ENCODE peak calls at places on chromosomes 7 and 10, in five cellular contexts. One of them, this sample, is unnamed.

GRCh38 chr7:26553128-26553527 is 261.5 kb downstream of the SNX10 start:
- DNase-seq in endothelial cell of umbilical vein: no peak
- DNase-seq in HCT116: no peak
- DNase-seq in upper lobe of left lung: no peak
- DNase-seq in GM12878: no peak
- DNase-seq in this sample: no peak

GRCh38 chr10:17544465-17544864 is 72.7 kb downstream of the HACD1 start:
- DNase-seq in GM12878: no peak
- DNase-seq in upper lobe of left lung: no peak
- DNase-seq in HCT116: no peak
- DNase-seq in endothelial cell of umbilical vein: no peak
- DNase-seq in this sample: no peak

GRCh38 chr7:139738101-139738489 is 39.7 kb downstream of the HIPK2 start:
- DNase-seq in upper lobe of left lung: no peak
- DNase-seq in HCT116: no peak
- DNase-seq in GM12878: no peak
- DNase-seq in endothelial cell of umbilical vein: peak; percentile 49
- DNase-seq in this sample: no peak

GRCh38 chr7:33452805-33453502 is 323.6 kb downstream of the BBS9 start:
- DNase-seq in upper lobe of left lung: no peak
- DNase-seq in endothelial cell of umbilical vein: no peak
- DNase-seq in HCT116: no peak
- DNase-seq in GM12878: no peak
- DNase-seq in this sample: no peak

GRCh38 chr7:131581241-131582157 is 25.1 kb upstream of the PODXL start:
- DNase-seq in HCT116: no peak
- DNase-seq in GM12878: no peak
- DNase-seq in upper lobe of left lung: peak; percentile 66
- DNase-seq in endothelial cell of umbilical vein: peak; percentile 59
- DNase-seq in this sample: no peak

GRCh38 chr10:65100146-65100545 is 1578.9 kb downstream of the REEP3 start:
- DNase-seq in upper lobe of left lung: no peak
- DNase-seq in GM12878: no peak
- DNase-seq in HCT116: no peak
- DNase-seq in endothelial cell of umbilical vein: no peak
- DNase-seq in this sample: no peak

GRCh38 chr7:75575488-75576112 is 83.5 kb downstream of the SPDYE5 start:
- DNase-seq in GM12878: no peak
- DNase-seq in HCT116: no peak
- DNase-seq in endothelial cell of umbilical vein: no peak
- DNase-seq in upper lobe of left lung: no peak
- DNase-seq in this sample: no peak

GRCh38 chr10:42783181-42783549 is 570 bp downstream of the BMS1 start:
- DNase-seq in endothelial cell of umbilical vein: peak; percentile 84
- DNase-seq in HCT116: no peak
- DNase-seq in GM12878: no peak
- DNase-seq in upper lobe of left lung: no peak
- DNase-seq in this sample: no peak

GRCh38 chr7:115678049-115678982 is 352.2 kb downstream of the TFEC start:
- DNase-seq in GM12878: no peak
- DNase-seq in endothelial cell of umbilical vein: no peak
- DNase-seq in upper lobe of left lung: no peak
- DNase-seq in HCT116: no peak
- DNase-seq in this sample: no peak

GRCh38 chr10:63929826-63930467 is 408.7 kb downstream of the REEP3 start:
- DNase-seq in GM12878: no peak
- DNase-seq in upper lobe of left lung: no peak
- DNase-seq in endothelial cell of umbilical vein: no peak
- DNase-seq in HCT116: no peak
- DNase-seq in this sample: no peak

GRCh38 chr7:141675431-141676210 is 26.3 kb downstream of the DENND11 start:
- DNase-seq in HCT116: no peak
- DNase-seq in upper lobe of left lung: no peak
- DNase-seq in GM12878: no peak
- DNase-seq in endothelial cell of umbilical vein: peak; percentile 53
- DNase-seq in this sample: no peak

GRCh38 chr10:93067443-93068365 is 6.0 kb upstream of the CYP26A1 start:
- DNase-seq in endothelial cell of umbilical vein: no peak
- DNase-seq in upper lobe of left lung: no peak
- DNase-seq in HCT116: no peak
- DNase-seq in GM12878: no peak
- DNase-seq in this sample: no peak

GRCh38 chr7:69184339-69184738 is 413.9 kb upstream of the AUTS2 start:
- DNase-seq in HCT116: no peak
- DNase-seq in endothelial cell of umbilical vein: no peak
- DNase-seq in GM12878: no peak
- DNase-seq in upper lobe of left lung: no peak
- DNase-seq in this sample: no peak

GRCh38 chr7:144137501-144137900 is 14.5 kb downstream of the OR2A14 start:
- DNase-seq in GM12878: no peak
- DNase-seq in HCT116: no peak
- DNase-seq in upper lobe of left lung: no peak
- DNase-seq in endothelial cell of umbilical vein: no peak
- DNase-seq in this sample: no peak

GRCh38 chr7:16836481-16836880 is 31.7 kb upstream of the AGR2 start:
- DNase-seq in HCT116: no peak
- DNase-seq in GM12878: no peak
- DNase-seq in upper lobe of left lung: no peak
- DNase-seq in endothelial cell of umbilical vein: no peak
- DNase-seq in this sample: no peak

GRCh38 chr7:47571355-47572100 is 10.4 kb downstream of the TNS3 start:
- DNase-seq in GM12878: no peak
- DNase-seq in endothelial cell of umbilical vein: no peak
- DNase-seq in HCT116: no peak
- DNase-seq in upper lobe of left lung: peak; percentile 82
- DNase-seq in this sample: peak; percentile 68

GRCh38 chr7:44057849-44058758 is 7.3 kb downstream of the PGAM2 start:
- DNase-seq in upper lobe of left lung: peak; percentile 66
- DNase-seq in HCT116: no peak
- DNase-seq in GM12878: no peak
- DNase-seq in endothelial cell of umbilical vein: no peak
- DNase-seq in this sample: no peak

GRCh38 chr10:76779163-76779820 is 858.3 kb downstream of the KCNMA1 start:
- DNase-seq in HCT116: no peak
- DNase-seq in endothelial cell of umbilical vein: no peak
- DNase-seq in GM12878: no peak
- DNase-seq in upper lobe of left lung: no peak
- DNase-seq in this sample: no peak

GRCh38 chr10:1551636-1552338 is 185.5 kb downstream of the ADARB2 start:
- DNase-seq in GM12878: no peak
- DNase-seq in endothelial cell of umbilical vein: no peak
- DNase-seq in upper lobe of left lung: no peak
- DNase-seq in HCT116: no peak
- DNase-seq in this sample: no peak

GRCh38 chr7:156590212-156590611 is 50.4 kb upstream of the RNF32 start:
- DNase-seq in endothelial cell of umbilical vein: no peak
- DNase-seq in GM12878: no peak
- DNase-seq in upper lobe of left lung: peak; percentile 21
- DNase-seq in HCT116: no peak
- DNase-seq in this sample: no peak

GRCh38 chr10:112490543-112490942 is 43.5 kb downstream of the VTI1A start:
- DNase-seq in endothelial cell of umbilical vein: peak; percentile 39
- DNase-seq in upper lobe of left lung: no peak
- DNase-seq in HCT116: peak; percentile 97
- DNase-seq in GM12878: no peak
- DNase-seq in this sample: no peak

GRCh38 chr10:99920901-99921300 is 88.8 kb downstream of the DNMBP start:
- DNase-seq in endothelial cell of umbilical vein: peak; percentile 94
- DNase-seq in HCT116: no peak
- DNase-seq in GM12878: no peak
- DNase-seq in upper lobe of left lung: no peak
- DNase-seq in this sample: no peak

GRCh38 chr10:3907514-3907913 is 122.5 kb upstream of the KLF6 start:
- DNase-seq in endothelial cell of umbilical vein: no peak
- DNase-seq in upper lobe of left lung: peak; percentile 52
- DNase-seq in GM12878: no peak
- DNase-seq in HCT116: no peak
- DNase-seq in this sample: no peak

GRCh38 chr7:1096156-1097119 is 8.5 kb downstream of the GPER1 start:
- DNase-seq in HCT116: no peak
- DNase-seq in GM12878: no peak
- DNase-seq in upper lobe of left lung: peak; percentile 83
- DNase-seq in endothelial cell of umbilical vein: no peak
- DNase-seq in this sample: no peak

GRCh38 chr7:121023683-121024507 is 35.4 kb downstream of the CPED1 start:
- DNase-seq in endothelial cell of umbilical vein: peak; percentile 39
- DNase-seq in upper lobe of left lung: no peak
- DNase-seq in HCT116: no peak
- DNase-seq in GM12878: no peak
- DNase-seq in this sample: no peak

GRCh38 chr10:49679480-49679893 is at the start of gene C10orf53:
- DNase-seq in GM12878: no peak
- DNase-seq in HCT116: no peak
- DNase-seq in endothelial cell of umbilical vein: peak; percentile 32
- DNase-seq in upper lobe of left lung: peak; percentile 87
- DNase-seq in this sample: peak; percentile 53

GRCh38 chr10:113030453-113030852 is 80.4 kb downstream of the TCF7L2 start:
- DNase-seq in endothelial cell of umbilical vein: no peak
- DNase-seq in HCT116: no peak
- DNase-seq in GM12878: no peak
- DNase-seq in upper lobe of left lung: no peak
- DNase-seq in this sample: no peak

GRCh38 chr7:44497151-44498013 is 6.9 kb upstream of the NUDCD3 start:
- DNase-seq in GM12878: no peak
- DNase-seq in upper lobe of left lung: no peak
- DNase-seq in HCT116: no peak
- DNase-seq in endothelial cell of umbilical vein: no peak
- DNase-seq in this sample: no peak

DNA sequence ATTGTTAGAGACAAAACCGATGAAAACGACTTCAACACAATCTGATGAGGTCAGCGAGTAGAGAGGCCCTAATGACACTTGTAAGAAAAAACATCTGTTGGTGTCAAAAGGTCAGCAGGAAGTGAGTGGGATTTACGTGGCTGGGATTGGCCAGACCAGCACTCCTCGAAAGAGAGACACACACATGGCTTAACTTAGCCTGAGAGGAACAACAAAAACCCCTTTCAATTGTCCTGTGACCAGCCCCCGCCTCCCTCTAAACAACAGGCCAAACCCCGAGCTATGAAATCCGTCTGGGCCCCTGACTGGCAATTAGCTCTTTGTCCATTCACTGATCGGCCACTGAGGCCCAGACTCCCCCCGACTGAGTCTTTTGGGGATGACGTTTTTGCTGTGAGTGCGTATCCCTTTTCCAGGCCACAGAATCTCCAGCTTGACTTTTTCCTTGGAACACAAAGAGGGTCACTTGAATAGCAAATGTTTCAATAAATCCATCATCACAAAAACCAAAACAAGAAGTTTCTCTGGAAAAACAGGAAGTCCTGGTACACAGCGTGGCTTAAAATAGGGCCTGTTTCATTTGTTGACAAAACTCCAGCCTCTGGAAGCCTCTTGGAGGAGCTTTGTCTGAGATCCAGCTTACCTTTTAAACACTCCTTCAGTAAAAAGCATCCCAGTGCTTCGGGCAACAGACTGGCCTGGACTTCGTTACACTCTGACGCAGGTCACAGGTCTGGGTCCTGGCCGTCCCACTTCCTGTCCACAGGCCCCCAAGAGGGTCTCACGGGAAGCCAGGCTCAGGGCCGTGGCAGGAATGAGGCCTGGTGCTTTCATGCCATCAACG is 103.0 kb downstream of the CTBP2 start:
- DNase-seq in endothelial cell of umbilical vein: peak; percentile 99
- DNase-seq in upper lobe of left lung: no peak
- DNase-seq in HCT116: no peak
- DNase-seq in GM12878: no peak
- DNase-seq in this sample: peak; percentile 18
- TF ChIP-seq POLR2AphosphoS5 in endothelial cell of umbilical vein: peak; percentile 59
- TF ChIP-seq POLR2AphosphoS5 in upper lobe of left lung: peak; percentile 61
- TF ChIP-seq POLR2AphosphoS5 in HCT116: no peak
- TF ChIP-seq POLR2AphosphoS5 in GM12878: no peak
- TF ChIP-seq POLR2AphosphoS5 in this sample: no peak

GRCh38 chr7:3092468-3092867 is 48.8 kb upstream of the CARD11 start:
- DNase-seq in endothelial cell of umbilical vein: no peak
- DNase-seq in GM12878: peak; percentile 63
- DNase-seq in upper lobe of left lung: peak; percentile 59
- DNase-seq in HCT116: no peak
- DNase-seq in this sample: no peak

GRCh38 chr7:3089493-3089892 is 45.8 kb upstream of the CARD11 start:
- DNase-seq in endothelial cell of umbilical vein: peak; percentile 3
- DNase-seq in GM12878: no peak
- DNase-seq in HCT116: no peak
- DNase-seq in upper lobe of left lung: no peak
- DNase-seq in this sample: no peak

GRCh38 chr7:3095046-3095445 is 51.4 kb upstream of the CARD11 start:
- DNase-seq in GM12878: no peak
- DNase-seq in endothelial cell of umbilical vein: no peak
- DNase-seq in upper lobe of left lung: no peak
- DNase-seq in HCT116: no peak
- DNase-seq in this sample: no peak

GRCh38 chr7:3087243-3087642 is 43.6 kb upstream of the CARD11 start:
- DNase-seq in endothelial cell of umbilical vein: no peak
- DNase-seq in upper lobe of left lung: no peak
- DNase-seq in GM12878: no peak
- DNase-seq in HCT116: no peak
- DNase-seq in this sample: no peak

GRCh38 chr7:3091631-3092030 is 48.0 kb upstream of the CARD11 start:
- DNase-seq in GM12878: no peak
- DNase-seq in HCT116: no peak
- DNase-seq in endothelial cell of umbilical vein: no peak
- DNase-seq in upper lobe of left lung: no peak
- DNase-seq in this sample: no peak
- H3K4me3 ChIP-seq in GM12878: no peak overlapping the region
- H3K4me3 ChIP-seq in HCT116: no peak overlapping the region
- H3K4me3 ChIP-seq in endothelial cell of umbilical vein: no peak overlapping the region
- H3K4me3 ChIP-seq in upper lobe of left lung: no peak overlapping the region
- H3K4me3 ChIP-seq in this sample: no peak overlapping the region

DNA sequence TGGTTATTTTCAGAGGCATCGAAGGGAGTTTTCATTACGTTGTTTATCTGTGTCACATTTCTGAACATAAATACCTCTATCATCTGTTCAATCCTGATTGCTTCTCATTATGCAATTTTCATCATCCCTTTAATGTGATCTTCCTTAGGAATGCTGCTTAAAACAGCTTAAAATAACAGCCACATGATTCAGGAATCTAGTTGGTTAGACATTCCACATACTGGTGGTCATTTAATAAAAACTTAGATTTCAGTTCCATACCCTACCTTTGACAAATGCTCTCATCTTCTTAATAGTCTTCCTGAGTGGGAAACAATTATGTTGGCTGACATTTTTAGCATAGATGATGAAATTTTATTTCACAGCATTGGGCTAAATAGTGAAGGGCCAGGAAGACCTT is 191.3 kb upstream of the CDCA7L start:
- DNase-seq in GM12878: no peak
- DNase-seq in upper lobe of left lung: no peak
- DNase-seq in endothelial cell of umbilical vein: no peak
- DNase-seq in HCT116: no peak
- DNase-seq in this sample: no peak
- H3K27ac ChIP-seq in GM12878: no peak overlapping the region
- H3K27ac ChIP-seq in upper lobe of left lung: no peak overlapping the region
- H3K27ac ChIP-seq in endothelial cell of umbilical vein: no peak overlapping the region
- H3K27ac ChIP-seq in HCT116: no peak overlapping the region
- H3K27ac ChIP-seq in this sample: no peak overlapping the region

DNA sequence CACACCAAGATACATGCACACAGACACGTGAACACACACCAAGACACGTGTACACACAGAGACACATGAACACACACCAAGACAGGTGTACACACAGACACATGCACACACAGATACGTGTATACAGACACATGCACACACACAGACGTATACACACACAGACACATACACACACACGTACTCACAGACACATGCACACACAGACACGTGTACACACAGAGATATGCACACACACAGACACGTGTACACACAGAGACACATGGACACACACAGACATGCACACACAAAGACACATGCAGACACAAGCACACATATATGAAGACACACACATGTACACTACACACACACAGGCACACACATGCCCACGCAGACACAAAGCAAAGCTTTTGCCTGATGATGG is 134.6 kb downstream of the TCERG1L start:
- DNase-seq in HCT116: no peak
- DNase-seq in GM12878: no peak
- DNase-seq in endothelial cell of umbilical vein: no peak
- DNase-seq in upper lobe of left lung: no peak
- DNase-seq in this sample: no peak
- TF ChIP-seq POLR2AphosphoS5 in HCT116: no peak
- TF ChIP-seq POLR2AphosphoS5 in GM12878: no peak
- TF ChIP-seq POLR2AphosphoS5 in endothelial cell of umbilical vein: no peak
- TF ChIP-seq POLR2AphosphoS5 in upper lobe of left lung: no peak
- TF ChIP-seq POLR2AphosphoS5 in this sample: no peak